ENCODE peak calls at places on chromosomes 7 and 10, in eight cellular contexts. K, R, C, X, G, W, P and V are unnamed samples.

GRCh38 chr7:70736715-70737460 is 395.1 kb upstream of the GALNT17 start:
- DNase-seq in K (no peak), R (peak; percentile 56), C (no peak), X (no peak), G (no peak), W (no peak), P (no peak), V (no peak)

GRCh38 chr7:102979670-102980069 is 66.9 kb downstream of the LRRC17 start:
- DNase-seq in K (no peak), R (no peak), C (no peak), X (no peak), G (no peak), W (no peak), P (no peak), V (no peak)

GRCh38 chr10:43057831-43058340 is 19.0 kb upstream of the RET start:
- DNase-seq in K (no peak), R (no peak), C (no peak), X (peak; percentile 5), G (no peak), W (no peak), P (no peak), V (no peak)

GRCh38 chr7:113945018-113945938 is 26.5 kb upstream of the PPP1R3A start:
- DNase-seq in K (no peak), R (no peak), C (no peak), X (no peak), G (no peak), W (no peak), P (peak; percentile 40), V (no peak)

GRCh38 chr7:137970263-137970975 is 31.5 kb downstream of the CREB3L2 start:
- DNase-seq in K (no peak), R (peak; percentile 88), C (peak; percentile 70), X (peak; percentile 58), G (peak; percentile 51), W (no peak), P (peak; percentile 45), V (no peak)

GRCh38 chr7:68694656-68695055 is 903.6 kb upstream of the AUTS2 start:
- DNase-seq in K (no peak), R (no peak), C (no peak), X (no peak), G (no peak), W (no peak), P (no peak), V (no peak)

GRCh38 chr10:57472823-57473619 is 794.7 kb downstream of the IPMK start:
- DNase-seq in K (no peak), R (no peak), C (no peak), X (no peak), G (no peak), W (no peak), P (no peak), V (no peak)

GRCh38 chr7:20539201-20539600 is 76.3 kb upstream of the ABCB5 start:
- DNase-seq in K (peak; percentile 61), R (no peak), C (no peak), X (no peak), G (no peak), W (peak; percentile 52), P (no peak), V (no peak)

GRCh38 chr10:66535418-66535817 is 390.4 kb upstream of the LRRTM3 start:
- DNase-seq in K (no peak), R (no peak), C (no peak), X (no peak), G (no peak), W (no peak), P (no peak), V (no peak)

GRCh38 chr7:129949292-129950133 is 3.2 kb downstream of the UBE2H start:
- DNase-seq in K (peak; percentile 80), R (peak; percentile 60), C (peak; percentile 59), X (no peak), G (no peak), W (peak; percentile 49), P (no peak), V (no peak)

GRCh38 chr10:125204400-125204799 is 44.0 kb upstream of the CTBP2 start:
- DNase-seq in K (no peak), R (no peak), C (no peak), X (no peak), G (no peak), W (no peak), P (no peak), V (no peak)

GRCh38 chr10:42943025-42943818 is 133.6 kb upstream of the RET start:
- DNase-seq in K (no peak), R (no peak), C (peak; percentile 5), X (no peak), G (no peak), W (no peak), P (no peak), V (no peak)

GRCh38 chr7:250523-250922 is 39.4 kb upstream of the FOXL3 start:
- DNase-seq in K (no peak), R (no peak), C (no peak), X (no peak), G (no peak), W (no peak), P (no peak), V (no peak)

GRCh38 chr7:252216-252965 is 37.6 kb upstream of the FOXL3 start:
- DNase-seq in K (no peak), R (no peak), C (no peak), X (no peak), G (no peak), W (no peak), P (no peak), V (no peak)

GRCh38 chr7:249979-250378 is 40.0 kb upstream of the FOXL3 start:
- DNase-seq in K (no peak), R (no peak), C (no peak), X (no peak), G (no peak), W (no peak), P (no peak), V (no peak)

GRCh38 chr7:251446-252175 is 38.4 kb upstream of the FOXL3 start:
- DNase-seq in K (no peak), R (no peak), C (no peak), X (no peak), G (no peak), W (no peak), P (no peak), V (no peak)

GRCh38 chr7:251005-251404 is 39.0 kb upstream of the FOXL3 start:
- DNase-seq in K (no peak), R (no peak), C (no peak), X (no peak), G (no peak), W (no peak), P (no peak), V (no peak)
- H3K36me3 ChIP-seq in K (peaks cover 23% of the 10 kb centered on the region), R (peaks cover 60% of the 10 kb centered on the region), C (peaks cover 67% of the 10 kb centered on the region), X (peaks cover 43% of the 10 kb centered on the region), G (no peaks in the 10 kb centered on the region), W (peaks cover 2% of the 10 kb centered on the region), P (no peaks in the 10 kb centered on the region), V (peaks cover 64% of the 10 kb centered on the region)

DNA sequence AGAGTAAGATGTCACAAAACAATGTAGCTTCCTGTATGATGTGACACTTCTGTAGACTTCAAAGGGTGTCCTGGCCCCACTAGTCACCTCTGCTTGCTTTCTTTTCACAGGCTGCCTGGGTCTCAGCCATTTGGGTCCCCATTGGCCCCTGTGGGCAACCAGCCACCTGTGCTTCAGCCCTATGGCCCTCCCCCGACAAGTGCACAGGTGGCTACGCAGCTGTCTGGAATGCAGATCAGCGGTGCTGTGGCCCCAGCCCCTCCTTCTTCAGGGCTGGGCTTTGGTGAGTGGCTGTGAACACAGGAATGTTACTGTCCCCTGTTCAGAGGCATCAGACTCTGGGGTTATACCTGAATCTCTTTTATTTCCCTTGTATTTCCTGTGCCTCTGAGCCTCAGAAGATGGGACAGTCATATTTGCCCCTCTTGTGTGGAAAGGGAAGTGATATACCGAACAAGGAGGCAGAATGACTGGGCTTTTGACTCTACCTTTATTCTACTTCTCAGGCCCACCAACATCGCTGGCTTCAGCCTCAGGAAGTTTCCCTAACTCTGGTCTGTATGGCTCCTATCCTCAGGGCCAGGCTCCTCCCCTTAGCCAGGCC is 15.4 kb downstream of the SEC24C start:
- DNase-seq in K (no peak), R (no peak), C (no peak), X (no peak), G (no peak), W (no peak), P (peak; percentile 51), V (no peak)
- H3K36me3 ChIP-seq in K (peaks cover 52% of the 10 kb centered on the region), R (peaks cover 56% of the 10 kb centered on the region), C (peaks cover 63% of the 10 kb centered on the region), X (peaks cover 99% of the 10 kb centered on the region), G (peaks cover 10% of the 10 kb centered on the region), W (peaks cover 22% of the 10 kb centered on the region), P (peaks cover 45% of the 10 kb centered on the region), V (peaks cover 86% of the 10 kb centered on the region)

GRCh38 chr10:120905268-120905667 is 54.1 kb downstream of the WDR11 start:
- DNase-seq in K (no peak), R (no peak), C (no peak), X (no peak), G (no peak), W (no peak), P (no peak), V (no peak)
- H3K36me3 ChIP-seq in K (peaks cover 80% of the 10 kb centered on the region), R (peaks cover 40% of the 10 kb centered on the region), C (peaks cover 82% of the 10 kb centered on the region), X (peaks cover 97% of the 10 kb centered on the region), G (peaks cover 21% of the 10 kb centered on the region), W (peaks cover 34% of the 10 kb centered on the region), P (no peaks in the 10 kb centered on the region), V (peaks cover 85% of the 10 kb centered on the region)

GRCh38 chr10:98436704-98437103 is 10.0 kb downstream of the HPS1 start:
- DNase-seq in K (no peak), R (no peak), C (no peak), X (no peak), G (no peak), W (no peak), P (no peak), V (peak; percentile 26)

GRCh38 chr10:98433881-98434732 is 12.6 kb downstream of the HPS1 start:
- DNase-seq in K (no peak), R (peak; percentile 53), C (peak; percentile 59), X (no peak), G (no peak), W (peak; percentile 7), P (peak; percentile 41), V (no peak)

GRCh38 chr10:98433371-98433770 is 13.4 kb downstream of the HPS1 start:
- DNase-seq in K (no peak), R (no peak), C (no peak), X (no peak), G (no peak), W (peak; percentile 1), P (no peak), V (no peak)

GRCh38 chr10:98435178-98435577 is 11.6 kb downstream of the HPS1 start:
- DNase-seq in K (no peak), R (no peak), C (no peak), X (no peak), G (no peak), W (peak; percentile 5), P (no peak), V (no peak)

GRCh38 chr10:98438715-98439114 is 8.0 kb downstream of the HPS1 start:
- DNase-seq in K (no peak), R (no peak), C (no peak), X (no peak), G (no peak), W (no peak), P (no peak), V (no peak)
- H3K36me3 ChIP-seq in K (peaks cover 44% of the 10 kb centered on the region), R (peaks cover 15% of the 10 kb centered on the region), C (peaks cover 55% of the 10 kb centered on the region), X (peaks cover 77% of the 10 kb centered on the region), G (peaks cover 5% of the 10 kb centered on the region), W (peaks cover 8% of the 10 kb centered on the region), P (peaks cover 8% of the 10 kb centered on the region), V (peaks cover 65% of the 10 kb centered on the region)

GRCh38 chr7:83355143-83355542 is 192.5 kb upstream of the PCLO start:
- DNase-seq in K (no peak), R (no peak), C (no peak), X (no peak), G (no peak), W (no peak), P (no peak), V (no peak)
- H3K36me3 ChIP-seq in K (no peaks in the 10 kb centered on the region), R (no peaks in the 10 kb centered on the region), C (no peaks in the 10 kb centered on the region), X (no peaks in the 10 kb centered on the region), G (no peaks in the 10 kb centered on the region), W (no peaks in the 10 kb centered on the region), P (no peaks in the 10 kb centered on the region), V (no peaks in the 10 kb centered on the region)